ENCODE peak calls at places on chromosomes 7 and 10, in eight cellular contexts. N is hepatocyte; O is brain microvascular endothelial cell; H is spleen; Y is body of pancreas; K is neural progenitor cell; M is effector memory CD4-positive, alpha-beta T cell; T is tibial nerve. F is an unnamed sample.

GRCh38 chr7:17434841-17435692 is 136.6 kb downstream of the AHR start:
- DNase-seq in N (no peak), O (no peak), H (no peak), Y (no peak), K (no peak), M (no peak), T (no peak), F (no peak)

GRCh38 chr7:97555845-97556431 is 175.9 kb upstream of the TAC1 start:
- DNase-seq in N (no peak), O (no peak), H (no peak), Y (no peak), K (peak; percentile 3), M (no peak), T (no peak), F (no peak)

GRCh38 chr7:1639071-1639470 is 31.0 kb upstream of the ELFN1 start:
- DNase-seq in N (no peak), O (no peak), H (no peak), Y (no peak), K (no peak), M (no peak), T (no peak), F (no peak)

GRCh38 chr10:19889279-19889678 is 73.0 kb downstream of the PLXDC2 start:
- DNase-seq in N (no peak), O (no peak), H (no peak), Y (no peak), K (no peak), M (no peak), T (no peak), F (no peak)

GRCh38 chr10:68784476-68784875 is 42.9 kb upstream of the STOX1 start:
- DNase-seq in N (no peak), O (peak; percentile 35), H (no peak), Y (no peak), K (no peak), M (no peak), T (no peak), F (no peak)

GRCh38 chr10:987635-987905 is 664 bp upstream of the GTPBP4 start:
- DNase-seq in N (no peak), O (peak; percentile 23), H (no peak), Y (no peak), K (peak; percentile 64), M (no peak), T (no peak), F (no peak)

GRCh38 chr10:16948335-16948734 is 131.1 kb upstream of the RSU1 start:
- DNase-seq in N (no peak), O (no peak), H (no peak), Y (no peak), K (no peak), M (peak; percentile 64), T (no peak), F (no peak)

GRCh38 chr10:89475567-89475966 is 59.8 kb downstream of the SLC16A12 start:
- DNase-seq in N (no peak), O (no peak), H (no peak), Y (no peak), K (no peak), M (no peak), T (no peak), F (no peak)

GRCh38 chr10:17175551-17175950 is 25.9 kb downstream of the TRDMT1 start:
- DNase-seq in N (no peak), O (peak; percentile 46), H (no peak), Y (no peak), K (peak; percentile 39), M (no peak), T (no peak), F (no peak)

GRCh38 chr7:157020514-157021070 is 10.1 kb upstream of the MNX1 start:
- DNase-seq in N (peak; percentile 5), O (no peak), H (no peak), Y (no peak), K (peak; percentile 57), M (no peak), T (no peak), F (no peak)

GRCh38 chr7:84985073-84985784 is 201.6 kb downstream of the SEMA3D start:
- DNase-seq in N (no peak), O (no peak), H (no peak), Y (no peak), K (no peak), M (no peak), T (no peak), F (no peak)
- H3K27ac ChIP-seq in N (no peak overlapping the region), O (no peak overlapping the region), H (no peak overlapping the region), Y (no peak overlapping the region), K (no peak overlapping the region), M (no peak overlapping the region), T (no peak overlapping the region), F (no peak overlapping the region)

GRCh38 chr10:100167521-100168312 is 18.1 kb downstream of the ERLIN1 start:
- DNase-seq in N (no peak), O (no peak), H (no peak), Y (no peak), K (no peak), M (no peak), T (no peak), F (no peak)
- H3K27ac ChIP-seq in N (peak overlapping the region; percentile 15), O (no peak overlapping the region), H (peak overlapping the region; percentile 77), Y (peak overlapping the region; percentile 25), K (no peak overlapping the region), M (no peak overlapping the region), T (no peak overlapping the region), F (no peak overlapping the region)

GRCh38 chr10:63698815-63699205 is 177.6 kb downstream of the REEP3 start:
- DNase-seq in N (no peak), O (no peak), H (no peak), Y (no peak), K (no peak), M (no peak), T (no peak), F (no peak)
- H3K27ac ChIP-seq in N (no peak overlapping the region), O (peak overlapping the region; percentile 97), H (peak overlapping the region; percentile 73), Y (peak overlapping the region; percentile 13), K (no peak overlapping the region), M (no peak overlapping the region), T (peak overlapping the region; percentile 90), F (no peak overlapping the region)

GRCh38 chr7:121479466-121479865 is 83.4 kb upstream of the FAM3C start:
- DNase-seq in N (no peak), O (no peak), H (no peak), Y (no peak), K (no peak), M (no peak), T (no peak), F (no peak)

GRCh38 chr7:121480566-121481335 is 84.6 kb upstream of the FAM3C start:
- DNase-seq in N (no peak), O (no peak), H (no peak), Y (no peak), K (peak; percentile 68), M (no peak), T (no peak), F (no peak)

GRCh38 chr7:121475806-121476205 is 79.7 kb upstream of the FAM3C start:
- DNase-seq in N (no peak), O (no peak), H (no peak), Y (peak; percentile 61), K (no peak), M (no peak), T (no peak), F (no peak)

GRCh38 chr7:121484089-121484763 is 88.1 kb upstream of the FAM3C start:
- DNase-seq in N (no peak), O (no peak), H (no peak), Y (no peak), K (no peak), M (no peak), T (no peak), F (no peak)

DNA sequence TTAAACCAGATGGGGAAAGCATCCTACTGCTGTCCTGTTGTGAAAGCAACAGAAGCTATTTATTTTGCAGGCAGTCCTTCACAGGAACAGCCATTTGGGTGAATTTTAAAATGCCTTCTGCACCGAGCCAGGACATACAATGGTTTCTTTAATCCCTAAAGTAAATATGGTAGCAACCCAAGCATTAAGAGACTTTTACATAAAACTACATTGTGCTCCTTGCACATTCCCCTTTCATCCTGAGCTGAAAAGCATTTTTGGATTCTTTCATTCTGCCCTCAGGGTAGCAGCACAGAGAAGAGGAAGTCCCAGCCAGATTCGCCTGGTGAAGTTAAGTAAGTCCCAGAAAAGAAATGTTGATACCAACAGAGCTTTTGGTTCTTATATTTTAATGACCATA is 84.0 kb upstream of the FAM3C start:
- DNase-seq in N (no peak), O (no peak), H (no peak), Y (no peak), K (peak; percentile 64), M (no peak), T (no peak), F (no peak)
- H3K27ac ChIP-seq in N (peak overlapping the region; percentile 16), O (no peak overlapping the region), H (no peak overlapping the region), Y (no peak overlapping the region), K (peak overlapping the region; percentile 86), M (no peak overlapping the region), T (peak overlapping the region; percentile 26), F (no peak overlapping the region)

GRCh38 chr7:85927226-85927625 is 716.5 kb upstream of the GRM3 start:
- DNase-seq in N (no peak), O (no peak), H (no peak), Y (no peak), K (no peak), M (no peak), T (no peak), F (no peak)
- H3K27ac ChIP-seq in N (no peak overlapping the region), O (no peak overlapping the region), H (no peak overlapping the region), Y (no peak overlapping the region), K (no peak overlapping the region), M (no peak overlapping the region), T (no peak overlapping the region), F (no peak overlapping the region)

F was measured in caudate nucleus.